ENCODE peak calls at places on chromosomes 1 and 21, in five cellular contexts. L is psoas muscle, W is stomach, J is HCT116, K is K562. B is an unnamed sample. For H3K4me1, the result is how much of the 10 kb centered on the place peaks cover.

GRCh38 chr1:97980530-97980929 is 59.7 kb upstream of the DPYD start:
- DNase-seq in L (no peak), W (no peak), J (no peak), K (no peak), B (no peak)

GRCh38 chr1:115090547-115090946 is 1.2 kb upstream of the TSPAN2 start:
- DNase-seq in L (no peak), W (no peak), J (no peak), K (peak), B (no peak)

GRCh38 chr1:180168786-180169640 is 14.3 kb downstream of the QSOX1 start:
- DNase-seq in L (peak), W (peak), J (no peak), K (peak), B (peak)

GRCh38 chr1:12129624-12130023 is 37.2 kb upstream of the TNFRSF1B start:
- DNase-seq in L (no peak), W (no peak), J (no peak), K (no peak), B (no peak)

GRCh38 chr1:209150114-209150513 is 433.4 kb upstream of the CAMK1G start:
- DNase-seq in L (no peak), W (no peak), J (no peak), K (peak), B (no peak)

GRCh38 chr1:197093226-197093887 is 26.3 kb upstream of the F13B start:
- DNase-seq in L (no peak), W (no peak), J (no peak), K (no peak), B (no peak)

GRCh38 chr1:85502171-85502570 is 37.2 kb upstream of the DDAH1 start:
- DNase-seq in L (no peak), W (no peak), J (no peak), K (no peak), B (no peak)

GRCh38 chr1:119032986-119033385 is 44.8 kb upstream of the TBX15 start:
- DNase-seq in L (no peak), W (no peak), J (no peak), K (no peak), B (no peak)

GRCh38 chr1:226530591-226530990 is 18.0 kb upstream of the STUM start:
- DNase-seq in L (no peak), W (no peak), J (no peak), K (no peak), B (no peak)

GRCh38 chr1:154483941-154484803 is 17.8 kb upstream of the TDRD10 start:
- DNase-seq in L (no peak), W (peak), J (no peak), K (no peak), B (peak)

GRCh38 chr1:113217447-113218208 is 144.6 kb downstream of the LRIG2 start:
- DNase-seq in L (no peak), W (no peak), J (no peak), K (peak), B (no peak)

GRCh38 chr1:232317336-232317735 is 312.6 kb downstream of the SIPA1L2 start:
- DNase-seq in L (no peak), W (no peak), J (no peak), K (no peak), B (no peak)

GRCh38 chr1:107572674-107573205 is 392.2 kb downstream of the VAV3 start:
- DNase-seq in L (no peak), W (no peak), J (no peak), K (no peak), B (no peak)

GRCh38 chr1:206075786-206076725 is 23.1 kb downstream of the RHEX start:
- DNase-seq in L (no peak), W (no peak), J (no peak), K (no peak), B (peak)

GRCh38 chr1:54564312-54565112 is 16.5 kb downstream of the ACOT11 start:
- DNase-seq in L (no peak), W (peak), J (peak), K (no peak), B (peak)

GRCh38 chr21:38525454-38525853 is 27.2 kb upstream of the ERG start:
- DNase-seq in L (no peak), W (no peak), J (no peak), K (no peak), B (no peak)

GRCh38 chr1:58909162-58909560 is 125.3 kb upstream of the JUN start:
- DNase-seq in L (no peak), W (no peak), J (no peak), K (no peak), B (no peak)

GRCh38 chr1:228236744-228237143 is 28.9 kb downstream of the OBSCN start:
- DNase-seq in L (no peak), W (peak), J (peak), K (peak), B (peak)

GRCh38 chr1:186304982-186305949 is 69.8 kb downstream of the TPR start:
- DNase-seq in L (no peak), W (no peak), J (peak), K (peak), B (no peak)

GRCh38 chr1:21436488-21437340 is 3.2 kb upstream of the NBPF3 start:
- DNase-seq in L (no peak), W (peak), J (no peak), K (no peak), B (peak)
- H3K4me3 ChIP-seq in L (no peak), W (peak), J (no peak), K (no peak), B (peak)

GRCh38 chr1:234912541-234913312 is 215.9 kb downstream of the TOMM20 start:
- DNase-seq in L (no peak), W (peak), J (no peak), K (peak), B (peak)
- TF ChIP-seq CTCF in L (no peak), W (no peak), J (no peak), K (peak), B (peak)

GRCh38 chr21:34180406-34180805 is 107.0 kb downstream of the MRPS6 start:
- DNase-seq in L (no peak), W (no peak), J (no peak), K (no peak), B (no peak)

GRCh38 chr21:34176442-34176841 is 103.1 kb downstream of the MRPS6 start:
- DNase-seq in L (no peak), W (no peak), J (no peak), K (no peak), B (no peak)

GRCh38 chr21:34179204-34179935 is 106.0 kb downstream of the MRPS6 start:
- DNase-seq in L (no peak), W (no peak), J (no peak), K (no peak), B (no peak)

GRCh38 chr21:34177919-34178567 is 104.7 kb downstream of the MRPS6 start:
- DNase-seq in L (no peak), W (no peak), J (no peak), K (no peak), B (no peak)

GRCh38 chr21:34174470-34174869 is 101.1 kb downstream of the MRPS6 start:
- DNase-seq in L (no peak), W (no peak), J (no peak), K (no peak), B (no peak)
- H3K4me1 ChIP-seq in L (under half), W (under half), J (under half), K (under half), B (under half)

GRCh38 chr1:82225407-82226197 is 424.9 kb downstream of the ADGRL2 start:
- DNase-seq in L (no peak), W (no peak), J (no peak), K (no peak), B (no peak)
- H3K4me3 ChIP-seq in L (no peak), W (no peak), J (no peak), K (no peak), B (no peak)

GRCh38 chr1:90133133-90133532 is 138.2 kb downstream of the ZNF326 start:
- DNase-seq in L (no peak), W (no peak), J (peak), K (peak), B (peak)
- TF ChIP-seq CTCF in L (peak), W (peak), J (peak), K (peak), B (peak)

DNA sequence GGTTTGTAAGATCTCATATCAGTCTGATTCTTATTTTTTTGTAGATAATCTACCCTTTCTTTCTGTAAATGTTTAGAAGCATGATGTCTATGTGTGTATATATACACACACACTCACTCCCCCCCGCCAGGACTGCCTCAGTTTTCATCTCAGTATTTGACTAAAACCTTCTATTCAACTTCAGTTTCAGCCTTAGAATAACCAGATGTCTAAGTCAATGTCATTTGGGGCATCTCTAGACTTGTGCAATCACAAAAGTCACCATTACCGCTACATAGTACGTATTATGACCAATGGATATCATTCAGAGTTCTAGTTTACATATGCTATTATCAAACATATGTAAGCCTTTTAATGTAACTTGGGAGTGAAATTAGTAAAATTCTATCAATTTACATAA is 53.3 kb upstream of the BOLA1 start:
- DNase-seq in L (no peak), W (no peak), J (no peak), K (peak), B (no peak)
- H3K4me1 ChIP-seq in L (under half), W (under half), J (under half), K (under half), B (under half)

GRCh38 chr1:244497805-244498204 is 36.7 kb downstream of the CATSPERE start:
- DNase-seq in L (no peak), W (no peak), J (no peak), K (no peak), B (no peak)
- H3K4me3 ChIP-seq in L (no peak), W (no peak), J (no peak), K (no peak), B (no peak)

GRCh38 chr21:31459457-31459856 is 115.4 kb upstream of the TIAM1 start:
- DNase-seq in L (no peak), W (no peak), J (peak), K (peak), B (no peak)

GRCh38 chr21:31456201-31456600 is 112.1 kb upstream of the TIAM1 start:
- DNase-seq in L (no peak), W (no peak), J (no peak), K (no peak), B (no peak)

GRCh38 chr21:31460985-31461384 is 116.9 kb upstream of the TIAM1 start:
- DNase-seq in L (no peak), W (no peak), J (no peak), K (no peak), B (no peak)

GRCh38 chr21:31455506-31455905 is 111.4 kb upstream of the TIAM1 start:
- DNase-seq in L (no peak), W (no peak), J (no peak), K (no peak), B (no peak)

GRCh38 chr21:31457675-31458074 is 113.6 kb upstream of the TIAM1 start:
- DNase-seq in L (no peak), W (no peak), J (no peak), K (peak), B (no peak)
- TF ChIP-seq CTCF in L (no peak), W (no peak), J (peak), K (peak), B (no peak)

GRCh38 chr1:110877776-110878175 is 4.8 kb downstream of the CD53 start:
- DNase-seq in L (no peak), W (no peak), J (no peak), K (no peak), B (no peak)
- H3K4me1 ChIP-seq in L (under half), W (under half), J (under half), K (half or more), B (under half)